ENCODE peak calls at places on chromosomes 4 and X, in eight cellular contexts. M is lower lobe of right lung, W is upper lobe of right lung, J is lung, U is lower leg skin, P is tibial nerve, D is breast epithelium, G is heart left ventricle. C is an unnamed sample.

GRCh38 chr4:158532556-158533231 is 11.0 kb downstream of the RXFP1 start:
- DNase-seq in M (no peak), G (no peak), U (no peak), P (no peak), W (no peak), D (no peak), J (no peak), C (no peak)

GRCh38 chrX:10110984-10111363 is 45.8 kb upstream of the CLCN4 start:
- DNase-seq in M (no peak), G (no peak), J (no peak), U (no peak), D (no peak), P (no peak), W (no peak), C (no peak)

GRCh38 chr4:17597517-17597916 is 16.9 kb upstream of the MED28 start:
- DNase-seq in D (no peak), U (no peak), M (no peak), G (no peak), P (no peak), J (no peak), W (no peak), C (no peak)

GRCh38 chr4:132085105-132085504 is 1064.0 kb upstream of the PCDH10 start:
- DNase-seq in G (no peak), W (no peak), M (no peak), P (no peak), U (no peak), J (no peak), D (no peak), C (no peak)

GRCh38 chr4:17595471-17596005 is 18.5 kb downstream of the LAP3 start:
- DNase-seq in G (no peak), W (no peak), D (no peak), U (no peak), P (no peak), M (no peak), J (no peak), C (no peak)

GRCh38 chrX:56248492-56248891 is 16.3 kb downstream of the KLF8 start:
- DNase-seq in G (peak; percentile 31), M (peak; percentile 47), D (peak; percentile 52), J (peak; percentile 43), P (peak; percentile 24), W (peak; percentile 55), U (no peak), C (no peak)

GRCh38 chr4:91325495-91325894 is 978.3 kb upstream of the GRID2 start:
- DNase-seq in G (no peak), M (no peak), P (peak; percentile 8), J (no peak), U (no peak), W (no peak), D (no peak), C (no peak)

GRCh38 chr4:6524436-6524835 is 50.6 kb upstream of the MAN2B2 start:
- DNase-seq in U (no peak), M (no peak), J (no peak), G (no peak), W (no peak), D (no peak), P (no peak), C (no peak)

GRCh38 chrX:154370882-154371770 is 3.3 kb downstream of the FLNA start:
- DNase-seq in U (peak; percentile 98), J (peak; percentile 93), M (peak; percentile 96), W (peak; percentile 97), P (peak; percentile 85), G (peak; percentile 96), D (peak; percentile 87), C (peak; percentile 78)

GRCh38 chr4:188109157-188109755 is at the start of gene TRIML2:
- DNase-seq in W (no peak), J (no peak), U (no peak), P (no peak), G (no peak), D (no peak), M (no peak), C (no peak)

GRCh38 chrX:44224760-44225159 is 118.7 kb downstream of the EFHC2 start:
- DNase-seq in G (no peak), U (no peak), P (no peak), W (no peak), J (no peak), M (no peak), D (no peak), C (no peak)

GRCh38 chrX:51747671-51748070 is 4.4 kb downstream of the GSPT2 start:
- DNase-seq in D (no peak), G (no peak), W (no peak), P (no peak), M (no peak), J (no peak), U (no peak), C (no peak)

GRCh38 chrX:51737062-51737461 is 6.2 kb upstream of the GSPT2 start:
- DNase-seq in D (no peak), M (no peak), P (no peak), G (no peak), J (no peak), U (no peak), W (no peak), C (no peak)

GRCh38 chrX:51743179-51743957 is at the start of gene GSPT2:
- DNase-seq in U (peak; percentile 89), G (peak; percentile 72), J (peak; percentile 70), D (peak; percentile 53), P (peak; percentile 43), M (peak; percentile 72), W (peak; percentile 85), C (peak; percentile 34)

DNA sequence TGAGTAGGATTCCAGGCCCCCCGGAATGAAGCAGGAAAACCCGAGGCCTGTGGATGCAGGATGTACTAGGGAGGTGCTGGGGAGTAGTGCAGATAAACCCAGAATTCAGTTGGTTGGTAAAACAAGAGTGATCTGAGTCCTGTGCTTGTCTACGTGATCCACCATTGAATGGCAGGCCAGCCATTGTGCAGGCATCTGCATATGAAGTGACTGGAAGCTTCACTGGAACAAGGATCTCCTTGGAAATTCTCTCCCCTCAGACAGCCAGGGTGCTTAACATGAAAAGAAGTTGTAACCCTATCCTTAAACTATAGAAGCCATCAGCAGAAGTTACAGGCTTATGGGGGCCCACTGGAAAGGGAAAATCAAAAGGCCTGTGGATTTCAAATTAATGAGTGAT is 656 bp upstream of the GSPT2 start:
- DNase-seq in U (no peak), M (no peak), W (no peak), J (no peak), D (no peak), G (no peak), P (no peak), C (no peak)
- H3K4me3 ChIP-seq in U (no peak overlapping the region), M (peak overlapping the region; percentile 65), W (peak overlapping the region; percentile 61), J (no peak overlapping the region), D (no peak overlapping the region), G (peak overlapping the region; percentile 69), P (peak overlapping the region; percentile 72), C (no peak overlapping the region)

GRCh38 chr4:48879561-48880442 is 26.8 kb downstream of the OCIAD2 start:
- DNase-seq in W (no peak), D (no peak), P (no peak), M (no peak), J (no peak), U (no peak), G (no peak), C (no peak)

DNA sequence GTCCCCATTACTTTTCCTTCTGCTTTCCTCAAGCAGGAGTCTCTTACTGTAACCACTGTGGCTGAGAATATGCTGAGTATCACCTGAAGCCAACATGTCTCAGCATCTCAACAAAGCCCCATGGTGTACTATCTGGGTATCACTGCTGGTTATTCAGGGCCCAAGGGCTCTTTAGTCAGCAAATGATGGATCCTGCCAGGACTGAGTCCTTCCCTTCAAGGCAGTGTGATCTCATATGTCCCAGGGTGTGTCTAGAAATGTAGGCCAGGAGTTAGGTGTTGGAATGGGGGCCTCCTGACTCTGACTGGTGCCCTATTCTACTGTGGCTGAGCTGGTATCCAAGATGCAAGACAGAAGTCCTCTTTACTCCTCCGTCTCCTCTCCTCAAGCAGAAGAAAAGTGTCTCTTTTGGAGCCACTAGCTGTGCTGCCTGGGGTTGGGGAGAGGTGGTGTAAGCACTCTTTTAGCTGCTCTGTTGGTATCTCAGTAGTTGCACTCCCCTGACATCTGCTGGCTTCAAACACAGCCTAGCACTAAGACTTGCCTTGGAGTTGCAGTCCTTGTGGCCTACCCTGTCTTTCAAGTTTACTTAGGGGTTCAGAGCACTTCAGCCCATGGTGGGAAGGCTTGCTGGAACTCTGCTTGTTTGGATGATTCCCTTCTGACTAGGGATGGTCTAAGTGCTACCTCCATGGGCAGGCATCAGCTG is 28.6 kb downstream of the OCIAD2 start:
- DNase-seq in D (no peak), P (no peak), M (no peak), W (no peak), J (no peak), U (no peak), G (no peak), C (no peak)
- TF ChIP-seq CTCF in D (no peak), P (no peak), M (no peak), W (no peak), J (no peak), U (no peak), G (no peak), C (no peak)

GRCh38 chr4:121697626-121698025 is 846 bp upstream of the ANXA5 start:
- DNase-seq in W (no peak), M (no peak), J (no peak), P (no peak), U (no peak), D (no peak), G (no peak), C (no peak)

GRCh38 chr4:121696140-121696640 is 590 bp downstream of the ANXA5 start:
- DNase-seq in M (peak; percentile 86), U (peak; percentile 96), P (peak; percentile 77), W (peak; percentile 90), G (peak; percentile 87), D (peak; percentile 60), J (peak; percentile 78), C (peak; percentile 64)

GRCh38 chr4:121696641-121697461 is at the start of gene ANXA5:
- DNase-seq in G (peak; percentile 94), W (peak; percentile 96), U (peak; percentile 97), J (peak; percentile 91), P (peak; percentile 71), D (peak; percentile 84), M (peak; percentile 94), C (peak; percentile 72)

GRCh38 chr4:121701263-121701662 is 4.5 kb upstream of the ANXA5 start:
- DNase-seq in J (no peak), W (no peak), G (no peak), D (no peak), M (no peak), P (no peak), U (no peak), C (no peak)

DNA sequence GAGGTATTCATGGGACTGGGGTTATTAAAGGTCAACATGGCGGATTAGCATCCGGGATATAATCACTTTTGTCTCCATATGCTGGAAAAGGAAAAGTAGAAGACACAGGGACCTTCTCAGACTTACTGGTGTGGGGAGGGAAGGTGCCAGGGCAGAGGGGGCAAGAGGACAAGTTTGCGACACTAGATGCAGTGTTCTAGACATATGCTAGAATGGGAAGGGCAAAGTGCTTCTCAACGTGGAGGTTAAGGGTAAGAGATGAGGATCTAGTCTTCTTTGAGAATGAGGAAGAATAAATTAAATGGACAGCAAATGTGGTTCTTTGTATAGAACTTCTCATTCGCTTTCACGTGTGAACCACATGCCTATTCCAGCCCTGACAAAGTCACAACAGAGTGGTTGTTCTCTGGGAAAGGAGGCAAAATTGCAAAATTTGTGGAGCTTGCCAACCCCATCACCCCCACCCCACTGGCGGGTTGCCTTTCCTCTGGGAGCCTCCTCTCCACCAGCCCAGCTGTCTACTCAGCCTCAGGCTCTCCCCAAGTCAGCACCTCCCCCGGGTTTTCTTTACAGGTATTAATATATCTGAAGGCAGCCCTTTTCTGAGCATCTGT is 1.4 kb upstream of the ANXA5 start:
- DNase-seq in G (peak; percentile 47), M (no peak), D (no peak), U (peak; percentile 91), W (no peak), J (no peak), P (peak; percentile 34), C (no peak)
- H3K4me3 ChIP-seq in G (no peak overlapping the region), M (peak overlapping the region; percentile 98), D (no peak overlapping the region), U (no peak overlapping the region), W (peak overlapping the region; percentile 80), J (no peak overlapping the region), P (peak overlapping the region; percentile 95), C (no peak overlapping the region)

GRCh38 chr4:90127223-90127705 is at the start of gene CCSER1:
- DNase-seq in U (peak; percentile 94), M (peak; percentile 89), P (peak; percentile 37), W (peak; percentile 91), J (peak; percentile 81), D (peak; percentile 87), G (peak; percentile 81), C (no peak)
- TF ChIP-seq CTCF in U (no peak), M (no peak), P (no peak), W (no peak), J (no peak), D (no peak), G (no peak), C (no peak)

C was measured in AG04450.